ENCODE peak calls at places on chromosomes 7 and 10, in four cellular contexts. P is OCI-LY7; H is CD4-positive, alpha-beta memory T cell; N is heart left ventricle. W is an unnamed sample. For H3K4me1, the result is how much of the 10 kb centered on the place peaks cover.

GRCh38 chr7:3301831-3302618 is 973 bp downstream of the SDK1 start:
- DNase-seq in P (no peak), H (peak), N (no peak), W (peak)

GRCh38 chr10:59524373-59524772 is 162.0 kb upstream of the FAM13C start:
- DNase-seq in P (no peak), H (no peak), N (no peak), W (no peak)

GRCh38 chr10:55019461-55019860 is 218.4 kb upstream of the PCDH15 start:
- DNase-seq in P (no peak), H (no peak), N (no peak), W (no peak)

GRCh38 chr7:139631520-139632031 is 108.1 kb downstream of the CLEC2L start:
- DNase-seq in P (no peak), H (no peak), N (no peak), W (no peak)

GRCh38 chr10:3452234-3452633 is 279.7 kb upstream of the PITRM1 start:
- DNase-seq in P (no peak), H (no peak), N (no peak), W (peak)

GRCh38 chr10:127353544-127353943 is 157.2 kb upstream of the INSYN2A start:
- DNase-seq in P (peak), H (no peak), N (no peak), W (no peak)

GRCh38 chr10:124267231-124267885 is 151.4 kb downstream of the OAT start:
- DNase-seq in P (no peak), H (no peak), N (no peak), W (no peak)

GRCh38 chr7:150951521-150951920 is 26.6 kb downstream of the KCNH2 start:
- DNase-seq in P (no peak), H (no peak), N (no peak), W (no peak)

GRCh38 chr7:98400538-98401427 is at the start of gene BAIAP2L1:
- DNase-seq in P (peak), H (peak), N (peak), W (peak)

GRCh38 chr7:70678621-70679251 is 453.2 kb upstream of the GALNT17 start:
- DNase-seq in P (no peak), H (no peak), N (no peak), W (no peak)

GRCh38 chr10:52212802-52213510 is 101.1 kb upstream of the DKK1 start:
- DNase-seq in P (no peak), H (no peak), N (no peak), W (no peak)

GRCh38 chr10:71285180-71285545 is 33.9 kb upstream of the SLC29A3 start:
- DNase-seq in P (peak), H (no peak), N (peak), W (peak)

GRCh38 chr10:79981673-79982485 is 33.0 kb upstream of the SFTPD start:
- DNase-seq in P (no peak), H (no peak), N (peak), W (peak)

GRCh38 chr10:93991596-93992284 is 2.0 kb upstream of the PLCE1 start:
- DNase-seq in P (no peak), H (no peak), N (peak), W (no peak)

GRCh38 chr10:45282061-45282460 is 33.3 kb downstream of the OR13A1 start:
- DNase-seq in P (peak), H (no peak), N (no peak), W (no peak)

GRCh38 chr7:270351-270983 is 19.5 kb upstream of the FOXL3 start:
- DNase-seq in P (no peak), H (no peak), N (no peak), W (no peak)

GRCh38 chr10:6878067-6878412 is 298.0 kb upstream of the PRKCQ start:
- DNase-seq in P (peak), H (no peak), N (no peak), W (no peak)

GRCh38 chr7:36287371-36288241 is 102.1 kb upstream of the ANLN start:
- DNase-seq in P (peak), H (peak), N (no peak), W (peak)

GRCh38 chr7:2054927-2055326 is 177.8 kb downstream of the MAD1L1 start:
- DNase-seq in P (no peak), H (no peak), N (no peak), W (no peak)

GRCh38 chr10:34280599-34281374 is 534.3 kb downstream of the PARD3 start:
- DNase-seq in P (no peak), H (no peak), N (no peak), W (no peak)

GRCh38 chr10:33666686-33667480 is 332.4 kb upstream of the NRP1 start:
- DNase-seq in P (no peak), H (no peak), N (no peak), W (no peak)

GRCh38 chr7:116395125-116395791 is 104.3 kb upstream of the CAV2 start:
- DNase-seq in P (no peak), H (no peak), N (no peak), W (no peak)

GRCh38 chr10:97412891-97413304 is 11.8 kb upstream of the RRP12 start:
- DNase-seq in P (no peak), H (no peak), N (no peak), W (no peak)

GRCh38 chr7:17362439-17363095 is 64.1 kb downstream of the AHR start:
- DNase-seq in P (no peak), H (no peak), N (no peak), W (no peak)

GRCh38 chr7:151272877-151273276 is 24.4 kb upstream of the SMARCD3 start:
- DNase-seq in P (no peak), H (no peak), N (no peak), W (no peak)

GRCh38 chr7:135238112-135238744 is 4.6 kb downstream of the STRA8 start:
- DNase-seq in P (peak), H (no peak), N (no peak), W (no peak)

GRCh38 chr7:156666368-156667109 is 26.0 kb downstream of the RNF32 start:
- DNase-seq in P (no peak), H (no peak), N (no peak), W (no peak)

GRCh38 chr7:129387537-129387936 is 46.7 kb upstream of the STRIP2 start:
- DNase-seq in P (no peak), H (no peak), N (no peak), W (no peak)

GRCh38 chr7:98867271-98867701 is 2.5 kb downstream of the TMEM130 start:
- DNase-seq in P (no peak), H (no peak), N (no peak), W (no peak)

GRCh38 chr10:77393821-77394501 is 243.6 kb downstream of the KCNMA1 start:
- DNase-seq in P (no peak), H (no peak), N (no peak), W (no peak)

GRCh38 chr7:95840953-95841950 is 68.9 kb downstream of the DYNC1I1 start:
- DNase-seq in P (peak), H (no peak), N (no peak), W (no peak)

GRCh38 chr10:47451275-47451997 is 32.5 kb downstream of the ANXA8 start:
- DNase-seq in P (no peak), H (no peak), N (no peak), W (no peak)

GRCh38 chr10:47451998-47452494 is 31.9 kb downstream of the ANXA8 start:
- DNase-seq in P (no peak), H (no peak), N (no peak), W (no peak)

GRCh38 chr10:47449102-47449978 is 34.6 kb downstream of the ANXA8 start:
- DNase-seq in P (peak), H (no peak), N (no peak), W (no peak)

GRCh38 chr10:47449979-47450378 is 33.9 kb downstream of the ANXA8 start:
- DNase-seq in P (no peak), H (no peak), N (no peak), W (no peak)

DNA sequence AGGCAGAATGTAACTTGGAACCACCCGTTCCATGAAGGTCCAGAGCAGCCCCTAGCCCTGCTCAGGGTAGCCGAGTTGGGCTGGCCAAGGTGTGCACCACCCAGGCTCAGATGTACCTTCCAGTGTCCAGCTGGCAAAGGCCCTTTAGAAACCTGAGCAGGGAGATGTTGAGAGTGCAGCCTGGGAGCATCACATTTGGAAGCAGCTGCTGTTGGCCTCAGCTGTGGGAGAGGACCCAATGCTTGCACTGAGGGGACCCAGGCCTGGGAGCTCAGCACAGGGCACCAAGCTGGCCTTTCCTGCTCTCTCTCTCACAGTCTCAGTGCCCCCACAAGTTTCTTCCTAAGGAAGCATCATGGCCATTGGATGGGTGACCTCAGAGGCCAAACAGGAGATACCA is 33.5 kb downstream of the ANXA8 start:
- DNase-seq in P (no peak), H (no peak), N (no peak), W (no peak)
- H3K4me1 ChIP-seq in P (under half), H (under half), N (under half), W (under half)

GRCh38 chr7:76269895-76270294 is 32.6 kb upstream of the HSPB1 start:
- DNase-seq in P (no peak), H (no peak), N (no peak), W (no peak)
- H3K4me1 ChIP-seq in P (under half), H (under half), N (under half), W (under half)

DNA sequence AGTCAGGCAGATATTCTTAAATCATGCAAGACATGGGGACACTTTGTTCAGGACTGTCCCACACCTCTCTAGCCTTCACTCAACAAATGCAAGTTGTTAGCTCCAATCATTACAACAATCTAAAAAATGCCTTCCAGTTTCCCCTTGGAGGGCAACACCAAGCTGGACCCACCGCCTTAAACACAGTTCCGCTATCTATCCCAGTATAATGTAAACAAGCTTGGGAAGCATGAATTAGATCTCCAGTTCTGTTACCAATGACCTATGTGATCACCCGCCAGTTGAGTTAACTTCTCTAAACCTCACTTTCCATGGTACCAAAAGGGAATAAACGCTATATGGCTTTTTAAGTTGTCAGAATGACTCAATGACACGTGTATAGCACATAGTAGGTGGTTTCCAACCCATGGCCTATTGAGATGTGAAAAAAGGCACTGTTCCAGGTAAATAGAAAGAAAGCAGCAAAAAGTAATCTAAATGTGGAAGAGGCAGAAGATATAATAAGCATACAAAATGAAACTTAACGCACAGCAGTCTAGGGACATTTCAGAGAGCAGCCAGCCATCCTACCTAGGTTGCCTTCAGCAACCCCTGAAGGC is 2.4 kb upstream of the REEP3 start:
- DNase-seq in P (no peak), H (no peak), N (no peak), W (no peak)
- H3K4me1 ChIP-seq in P (under half), H (half or more), N (half or more), W (under half)

GRCh38 chr10:84837041-84837766 is 508.8 kb downstream of the CCSER2 start:
- DNase-seq in P (no peak), H (no peak), N (peak), W (no peak)
- H3K4me1 ChIP-seq in P (under half), H (under half), N (under half), W (under half)

W was measured in naive thymus-derived CD4-positive, alpha-beta T cell.